ENCODE peak calls at places on chromosomes 7 and 10, in four cellular contexts. One of them, this sample, is unnamed.

GRCh38 chr10:126270116-126270515 is 118.2 kb downstream of the ADAM12 start:
- DNase-seq in A549: no peak
- DNase-seq in K562: no peak
- DNase-seq in HepG2: no peak
- DNase-seq in this sample: no peak

GRCh38 chr10:131170042-131170983 is 141.2 kb downstream of the TCERG1L start:
- DNase-seq in A549: no peak
- DNase-seq in K562: no peak
- DNase-seq in HepG2: no peak
- DNase-seq in this sample: no peak

GRCh38 chr10:1121311-1121970 is 65.3 kb downstream of the WDR37 start:
- DNase-seq in A549: no peak
- DNase-seq in K562: no peak
- DNase-seq in HepG2: no peak
- DNase-seq in this sample: no peak

GRCh38 chr10:9301148-9301547 is 1246.7 kb downstream of the GATA3 start:
- DNase-seq in A549: peak
- DNase-seq in K562: no peak
- DNase-seq in HepG2: no peak
- DNase-seq in this sample: no peak

GRCh38 chr7:12524794-12525386 is 45.6 kb upstream of the SCIN start:
- DNase-seq in A549: peak
- DNase-seq in K562: peak
- DNase-seq in HepG2: peak
- DNase-seq in this sample: no peak

GRCh38 chr7:30231271-30231670 is 53.1 kb upstream of the ZNRF2 start:
- DNase-seq in A549: no peak
- DNase-seq in K562: no peak
- DNase-seq in HepG2: peak
- DNase-seq in this sample: no peak

GRCh38 chr10:123136806-123137642 is 1.3 kb downstream of the HMX3 start:
- DNase-seq in A549: peak
- DNase-seq in K562: peak
- DNase-seq in HepG2: no peak
- DNase-seq in this sample: peak

GRCh38 chr10:95183132-95183450 is 10.9 kb upstream of the ACSM6 start:
- DNase-seq in A549: no peak
- DNase-seq in K562: no peak
- DNase-seq in HepG2: no peak
- DNase-seq in this sample: no peak

GRCh38 chr10:19247843-19248242 is 199.2 kb downstream of the MALRD1 start:
- DNase-seq in A549: no peak
- DNase-seq in K562: no peak
- DNase-seq in HepG2: peak
- DNase-seq in this sample: no peak

GRCh38 chr10:129677377-129677927 is 210.4 kb downstream of the MGMT start:
- DNase-seq in A549: no peak
- DNase-seq in K562: no peak
- DNase-seq in HepG2: no peak
- DNase-seq in this sample: no peak

GRCh38 chr10:63129888-63130287 is 3.2 kb upstream of the NRBF2 start:
- DNase-seq in A549: no peak
- DNase-seq in K562: no peak
- DNase-seq in HepG2: no peak
- DNase-seq in this sample: no peak

GRCh38 chr7:35258891-35259537 is 5.1 kb upstream of the TBX20 start:
- DNase-seq in A549: no peak
- DNase-seq in K562: no peak
- DNase-seq in HepG2: no peak
- DNase-seq in this sample: no peak

DNA sequence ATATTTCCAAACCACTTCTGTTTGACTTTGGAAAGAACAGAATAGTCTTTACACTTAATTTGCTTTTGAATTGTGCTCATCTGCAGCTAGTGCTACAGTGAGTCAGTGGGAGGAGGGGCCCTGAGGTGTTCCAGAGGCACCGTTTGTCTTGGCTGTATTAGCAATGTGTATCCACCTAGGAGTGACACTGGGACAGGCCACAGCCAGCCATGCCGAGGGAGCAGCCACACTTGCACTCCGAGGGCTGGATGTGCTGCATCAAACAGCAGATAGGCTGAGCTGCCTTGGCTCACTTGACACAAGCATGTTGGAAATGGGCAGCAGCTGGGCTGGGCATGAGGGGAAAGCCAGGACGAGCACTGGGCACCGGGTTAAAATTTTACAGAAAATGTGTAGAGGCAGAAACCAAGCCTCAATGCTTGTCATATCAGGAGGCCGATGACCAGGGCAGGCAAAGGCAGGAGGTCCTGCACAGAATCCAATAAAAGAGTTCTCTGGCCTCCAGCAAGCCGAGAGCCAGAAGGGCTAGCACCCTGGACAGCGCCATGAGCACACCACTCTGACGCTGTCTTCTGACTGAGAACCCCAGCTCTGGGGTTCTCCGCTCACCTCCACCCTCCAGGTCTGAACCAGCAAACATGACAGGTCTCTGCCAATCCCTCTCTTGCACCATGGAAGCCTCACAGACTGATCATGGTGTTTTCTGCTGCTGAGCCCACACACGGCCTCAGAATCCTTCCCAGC is 163.3 kb downstream of the GRID1 start:
- DNase-seq in A549: peak
- DNase-seq in K562: peak
- DNase-seq in HepG2: peak
- DNase-seq in this sample: peak
- TF ChIP-seq JUN in A549: no peak
- TF ChIP-seq JUN in K562: no peak
- TF ChIP-seq JUN in HepG2: no peak
- TF ChIP-seq JUN in this sample: peak

GRCh38 chr10:69503001-69503895 is 52.0 kb downstream of the TSPAN15 start:
- DNase-seq in A549: no peak
- DNase-seq in K562: no peak
- DNase-seq in HepG2: no peak
- DNase-seq in this sample: no peak
- TF ChIP-seq HMGXB4 in A549: no peak
- TF ChIP-seq HMGXB4 in K562: no peak
- TF ChIP-seq HMGXB4 in HepG2: no peak
- TF ChIP-seq HMGXB4 in this sample: no peak

DNA sequence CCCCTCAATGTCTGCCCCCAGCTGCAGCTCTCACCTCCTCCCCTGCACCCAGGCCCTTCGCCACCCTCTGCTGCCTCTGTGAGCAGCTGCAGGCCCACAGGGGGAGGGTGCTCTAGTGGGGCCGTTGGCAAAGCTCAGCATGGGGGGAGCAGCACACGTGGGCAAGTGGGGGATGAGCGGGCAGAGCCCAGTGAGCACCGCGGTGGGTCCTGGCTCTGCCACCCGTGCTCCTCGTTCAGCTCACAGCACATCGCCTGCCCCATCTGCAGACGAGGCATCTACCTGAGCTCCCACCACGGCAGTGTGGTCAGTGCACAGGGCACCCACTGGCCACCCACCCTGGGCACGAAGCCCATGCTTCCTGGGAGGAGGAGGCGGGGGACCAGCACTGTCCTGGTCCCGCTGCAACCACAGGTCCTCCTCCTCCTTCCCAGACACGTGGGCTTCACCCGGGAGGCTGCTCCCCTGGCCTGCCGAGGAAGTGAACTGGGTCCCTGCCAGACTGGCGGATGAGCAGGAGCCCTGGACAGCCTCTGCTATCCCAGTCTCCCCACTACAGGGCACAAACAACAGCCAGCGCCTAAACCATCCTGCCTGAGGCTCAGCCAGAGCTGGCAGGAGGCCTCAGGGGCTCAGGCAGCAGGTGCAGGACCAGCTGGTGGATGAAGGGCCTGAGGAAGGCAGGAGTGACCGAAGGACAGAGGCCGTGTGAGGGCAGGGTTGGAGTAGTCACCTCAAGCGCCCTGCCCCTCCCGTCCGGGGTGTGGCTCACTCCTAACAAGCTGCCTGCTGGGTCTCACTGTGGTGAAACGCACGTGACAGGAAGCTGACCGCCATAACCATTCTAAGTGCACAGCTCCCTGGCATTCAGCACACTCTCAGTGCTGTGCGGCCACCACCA is 280.8 kb downstream of the ELFN1 start:
- DNase-seq in A549: no peak
- DNase-seq in K562: peak
- DNase-seq in HepG2: no peak
- DNase-seq in this sample: no peak
- TF ChIP-seq JUN in A549: no peak
- TF ChIP-seq JUN in K562: no peak
- TF ChIP-seq JUN in HepG2: no peak
- TF ChIP-seq JUN in this sample: no peak

DNA sequence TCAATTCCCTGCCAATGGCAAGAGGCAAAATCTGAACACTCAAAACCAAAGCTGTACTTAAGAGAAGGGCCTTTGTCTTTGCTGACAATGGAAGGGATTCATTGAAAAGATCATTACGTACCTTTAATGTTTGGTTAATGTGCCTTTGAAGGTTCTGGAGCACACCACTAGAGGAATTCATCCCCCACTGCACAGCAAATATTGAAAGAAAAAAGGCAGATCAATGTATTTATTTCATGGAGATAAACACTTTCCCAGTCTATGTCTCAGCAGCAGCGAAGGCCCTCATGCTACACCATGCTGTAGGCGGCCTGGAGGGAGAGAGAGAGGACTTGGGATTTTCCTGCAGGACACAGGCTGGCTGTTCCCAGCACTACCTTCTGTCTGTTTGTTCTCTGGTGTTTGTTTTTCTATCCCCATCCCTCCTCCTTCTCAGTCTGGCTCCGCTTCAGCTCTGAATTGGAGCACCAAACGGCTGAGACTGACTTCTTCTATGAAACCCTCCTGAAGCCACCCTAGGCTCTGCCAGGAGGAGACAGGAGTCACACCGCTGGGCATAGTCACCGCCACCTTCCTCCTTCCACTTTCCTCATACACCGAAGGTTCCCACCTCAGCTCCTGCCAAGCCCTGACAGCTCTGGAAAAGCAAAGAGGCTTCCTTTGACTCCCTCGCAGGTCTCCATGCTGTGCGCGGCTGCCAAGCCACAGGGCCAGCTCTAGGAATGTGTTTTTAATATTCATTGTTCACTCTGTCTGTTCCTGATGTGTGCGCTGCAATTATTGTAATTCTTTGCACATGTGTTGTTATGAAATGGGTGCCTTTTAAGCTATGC is 301.5 kb downstream of the FZD1 start:
- DNase-seq in A549: peak
- DNase-seq in K562: no peak
- DNase-seq in HepG2: peak
- DNase-seq in this sample: no peak
- TF ChIP-seq HMGXB4 in A549: no peak
- TF ChIP-seq HMGXB4 in K562: no peak
- TF ChIP-seq HMGXB4 in HepG2: no peak
- TF ChIP-seq HMGXB4 in this sample: no peak

GRCh38 chr7:111168182-111168581 is 77.3 kb downstream of the LRRN3 start:
- DNase-seq in A549: no peak
- DNase-seq in K562: no peak
- DNase-seq in HepG2: no peak
- DNase-seq in this sample: no peak
- TF ChIP-seq JUN in A549: no peak
- TF ChIP-seq JUN in K562: no peak
- TF ChIP-seq JUN in HepG2: no peak
- TF ChIP-seq JUN in this sample: no peak

GRCh38 chr7:23893172-23893941 is 183.3 kb downstream of the STK31 start:
- DNase-seq in A549: peak
- DNase-seq in K562: no peak
- DNase-seq in HepG2: no peak
- DNase-seq in this sample: no peak
- TF ChIP-seq HMGXB4 in A549: no peak
- TF ChIP-seq HMGXB4 in K562: no peak
- TF ChIP-seq HMGXB4 in HepG2: no peak
- TF ChIP-seq HMGXB4 in this sample: no peak

GRCh38 chr10:17340144-17340829 is 112.2 kb downstream of the VIM start:
- DNase-seq in A549: no peak
- DNase-seq in K562: no peak
- DNase-seq in HepG2: no peak
- DNase-seq in this sample: no peak

DNA sequence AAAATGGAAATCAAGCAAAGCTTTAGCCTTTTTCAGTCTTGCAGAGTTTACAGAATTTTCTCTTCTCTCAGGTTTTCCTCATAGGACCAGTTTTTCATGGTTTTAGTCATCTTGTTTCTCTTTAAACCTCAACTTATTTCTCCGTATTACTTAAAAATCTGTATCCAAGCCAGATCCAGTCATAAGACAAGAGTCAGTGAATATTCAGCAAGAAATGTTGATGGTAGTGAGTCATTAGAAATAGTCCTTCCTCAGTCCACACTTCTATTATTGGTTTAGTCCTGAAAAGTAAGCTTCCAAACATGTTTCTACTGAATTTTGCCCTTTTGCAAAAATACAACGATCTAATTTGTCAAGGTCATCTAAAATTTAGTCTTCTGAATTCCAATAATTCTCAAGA is 107.0 kb downstream of the VIM start:
- DNase-seq in A549: no peak
- DNase-seq in K562: no peak
- DNase-seq in HepG2: no peak
- DNase-seq in this sample: no peak
- TF ChIP-seq JUN in A549: no peak
- TF ChIP-seq JUN in K562: no peak
- TF ChIP-seq JUN in HepG2: no peak
- TF ChIP-seq JUN in this sample: no peak

GRCh38 chr10:20330246-20330645 is 514.0 kb downstream of the PLXDC2 start:
- DNase-seq in A549: no peak
- DNase-seq in K562: no peak
- DNase-seq in HepG2: no peak
- DNase-seq in this sample: no peak

DNA sequence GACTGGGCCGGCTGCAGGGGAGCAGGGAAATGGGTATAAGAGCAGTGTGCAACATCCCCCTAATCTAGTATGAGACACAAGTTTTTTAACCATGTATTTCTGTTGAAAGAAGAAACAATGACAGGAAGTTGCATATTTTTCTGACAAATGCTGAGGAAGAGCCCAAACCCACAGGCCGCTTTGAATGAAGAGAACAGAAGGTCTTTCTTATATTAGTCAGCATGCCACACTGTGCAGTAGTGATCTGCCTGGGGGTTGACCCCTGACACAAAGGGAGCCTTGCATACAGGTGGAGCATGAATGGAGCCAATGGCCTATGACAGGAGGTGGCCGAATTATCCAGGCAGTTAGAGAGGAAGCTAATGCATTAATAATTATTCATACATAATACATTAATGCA is 518.3 kb downstream of the PLXDC2 start:
- DNase-seq in A549: no peak
- DNase-seq in K562: no peak
- DNase-seq in HepG2: no peak
- DNase-seq in this sample: no peak
- TF ChIP-seq HMGXB4 in A549: no peak
- TF ChIP-seq HMGXB4 in K562: no peak
- TF ChIP-seq HMGXB4 in HepG2: no peak
- TF ChIP-seq HMGXB4 in this sample: no peak

This sample was measured in WTC11.